ENCODE peak calls at places on chromosomes 6 and 20, in four cellular contexts. G is psoas muscle; I is effector memory CD4-positive, alpha-beta T cell; T is hepatocyte. B is an unnamed sample. For H3K36me3 and H3K27me3, the result is how much of the 10 kb centered on the place peaks cover.

GRCh38 chr20:53865905-53866786 is 204.2 kb downstream of the BCAS1 start:
- DNase-seq in G (no peak), I (no peak), T (peak), B (no peak)

GRCh38 chr20:62918137-62918536 is 8.2 kb downstream of the DIDO1 start:
- DNase-seq in I (no peak), T (no peak), G (no peak), B (no peak)

GRCh38 chr20:46111028-46111835 is 6.9 kb upstream of the CD40 start:
- DNase-seq in G (no peak), T (no peak), I (no peak), B (no peak)

GRCh38 chr6:160249687-160250086 is 8.9 kb downstream of the SLC22A2 start:
- DNase-seq in G (no peak), I (no peak), T (no peak), B (no peak)

GRCh38 chr6:144211160-144211559 is 60.8 kb downstream of the STX11 start:
- DNase-seq in I (no peak), G (no peak), T (no peak), B (no peak)

GRCh38 chr20:61436674-61437279 is 184.7 kb downstream of the CDH4 start:
- DNase-seq in I (no peak), G (no peak), T (no peak), B (peak)

GRCh38 chr6:137981758-137982157 is 114.7 kb downstream of the TNFAIP3 start:
- DNase-seq in G (no peak), I (no peak), T (no peak), B (no peak)

GRCh38 chr6:34028691-34029360 is 117.1 kb downstream of the GRM4 start:
- DNase-seq in I (no peak), G (no peak), T (no peak), B (no peak)

GRCh38 chr20:62215020-62215990 is 4.8 kb downstream of the HRH3 start:
- DNase-seq in G (no peak), T (no peak), I (no peak), B (no peak)

GRCh38 chr20:35601021-35601973 is 14.3 kb upstream of the SPAG4 start:
- DNase-seq in T (peak), I (peak), G (peak), B (peak)

GRCh38 chr6:107712523-107713213 is 111.4 kb downstream of the SCML4 start:
- DNase-seq in T (peak), G (no peak), I (no peak), B (no peak)

GRCh38 chr6:37651991-37652390 is 45.7 kb downstream of the MDGA1 start:
- DNase-seq in T (no peak), G (no peak), I (no peak), B (no peak)

GRCh38 chr6:128370072-128370471 is 150.3 kb downstream of the PTPRK start:
- DNase-seq in T (no peak), G (no peak), I (no peak), B (no peak)

GRCh38 chr20:19378057-19378456 is 165.6 kb downstream of the SLC24A3 start:
- DNase-seq in I (no peak), G (no peak), T (no peak), B (no peak)

GRCh38 chr6:19472168-19472567 is 365.0 kb upstream of the ID4 start:
- DNase-seq in G (no peak), I (no peak), T (peak), B (no peak)

GRCh38 chr20:51811040-51811351 is 8.7 kb upstream of the SALL4 start:
- DNase-seq in T (peak), I (no peak), G (no peak), B (no peak)

GRCh38 chr6:100203391-100203790 is 209.4 kb upstream of the MCHR2 start:
- DNase-seq in G (no peak), I (no peak), T (peak), B (no peak)

DNA sequence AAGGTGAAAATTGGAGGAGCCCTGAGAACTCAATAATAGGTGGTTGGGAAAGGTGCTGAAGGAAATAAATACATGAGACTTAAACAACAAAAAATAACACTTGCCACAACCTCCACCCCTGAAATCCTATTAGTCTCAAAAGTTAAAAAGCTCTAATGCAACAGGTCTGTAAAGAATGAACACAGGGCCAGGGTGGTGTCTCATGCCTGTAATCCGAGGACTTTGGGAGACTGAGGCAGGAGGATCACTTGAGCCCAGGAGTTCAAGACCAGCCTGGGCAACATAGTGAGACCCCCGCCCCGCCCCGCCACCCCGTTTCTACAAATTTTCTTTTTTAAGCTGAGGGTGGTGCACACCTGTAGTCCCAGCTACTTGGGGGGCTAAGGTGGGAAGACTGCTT is 1.1 kb upstream of the ZKSCAN8 start:
- DNase-seq in G (no peak), I (no peak), T (no peak), B (no peak)
- H3K4me3 ChIP-seq in G (no peak), I (no peak), T (no peak), B (no peak)

GRCh38 chr6:82915666-82916065 is 150.0 kb downstream of the UBE3D start:
- DNase-seq in G (no peak), I (no peak), T (no peak), B (no peak)
- H3K36me3 ChIP-seq in G (under half), I (under half), T (under half), B (under half)

GRCh38 chr6:72619883-72620696 is 1.8 kb upstream of the KCNQ5 start:
- DNase-seq in G (peak), T (peak), I (peak), B (peak)

GRCh38 chr6:72622094-72622540 is 253 bp downstream of the KCNQ5 start:
- DNase-seq in I (no peak), G (peak), T (peak), B (peak)

GRCh38 chr6:72623808-72624207 is 1.9 kb downstream of the KCNQ5 start:
- DNase-seq in G (no peak), T (no peak), I (no peak), B (no peak)

GRCh38 chr6:72620866-72621242 is 1.0 kb upstream of the KCNQ5 start:
- DNase-seq in T (no peak), G (peak), I (no peak), B (peak)

DNA sequence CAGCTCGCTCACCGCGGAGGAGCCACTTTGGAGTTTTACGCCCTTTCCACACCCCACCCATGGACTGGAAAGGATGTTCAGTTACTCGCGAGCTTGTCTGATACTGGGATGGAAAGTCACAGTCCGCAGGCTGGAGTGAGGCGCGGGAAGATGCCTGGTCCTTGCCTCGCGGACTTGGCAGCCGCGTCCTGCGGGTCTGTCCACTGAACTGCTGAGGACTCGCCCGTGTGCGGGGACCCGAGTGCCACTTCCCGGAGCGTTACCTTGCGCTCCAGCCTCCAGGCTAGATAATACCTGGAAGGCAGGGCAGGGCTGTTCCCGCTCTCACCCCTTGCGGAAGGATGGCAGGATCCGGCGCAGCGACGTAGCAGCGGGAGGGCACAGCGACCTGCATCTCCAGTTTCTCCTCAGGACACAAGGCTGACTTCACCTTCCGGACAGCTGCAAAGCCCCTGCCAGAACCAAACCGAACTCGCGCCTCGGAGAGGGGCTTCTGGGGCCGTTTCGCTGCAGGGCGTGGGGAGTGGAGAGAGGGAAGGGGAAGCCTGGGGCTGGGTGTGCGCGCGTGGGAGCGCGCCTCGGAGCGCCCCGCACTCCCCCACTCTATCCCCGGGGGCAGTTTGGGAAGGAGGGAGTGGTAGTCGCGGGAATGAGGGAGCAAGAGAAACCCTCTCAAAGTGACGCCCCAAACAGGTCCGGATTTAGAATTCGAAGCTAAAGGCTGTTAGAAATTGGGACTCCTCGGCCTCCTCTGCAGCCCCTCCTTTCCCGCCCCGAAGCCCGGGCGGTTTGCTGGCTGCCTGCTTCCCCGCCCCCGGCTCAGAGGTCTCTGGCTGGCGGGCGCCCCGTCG is at the start of gene KCNQ5:
- DNase-seq in I (no peak), G (peak), T (peak), B (peak)
- H3K27me3 ChIP-seq in I (under half), G (under half), T (half or more), B (half or more)

GRCh38 chr6:159065091-159065490 is 20.3 kb upstream of the TAGAP start:
- DNase-seq in I (no peak), T (no peak), G (no peak), B (no peak)

GRCh38 chr6:159066479-159066878 is 21.7 kb upstream of the TAGAP start:
- DNase-seq in G (no peak), I (no peak), T (no peak), B (no peak)

GRCh38 chr6:159063549-159063948 is 18.8 kb upstream of the TAGAP start:
- DNase-seq in G (no peak), I (no peak), T (no peak), B (no peak)

GRCh38 chr6:159067334-159067733 is 22.5 kb upstream of the TAGAP start:
- DNase-seq in T (no peak), G (no peak), I (no peak), B (no peak)

GRCh38 chr6:159065751-159066329 is 21.0 kb upstream of the TAGAP start:
- DNase-seq in I (no peak), T (no peak), G (no peak), B (no peak)
- H3K4me3 ChIP-seq in I (no peak), T (no peak), G (no peak), B (no peak)

DNA sequence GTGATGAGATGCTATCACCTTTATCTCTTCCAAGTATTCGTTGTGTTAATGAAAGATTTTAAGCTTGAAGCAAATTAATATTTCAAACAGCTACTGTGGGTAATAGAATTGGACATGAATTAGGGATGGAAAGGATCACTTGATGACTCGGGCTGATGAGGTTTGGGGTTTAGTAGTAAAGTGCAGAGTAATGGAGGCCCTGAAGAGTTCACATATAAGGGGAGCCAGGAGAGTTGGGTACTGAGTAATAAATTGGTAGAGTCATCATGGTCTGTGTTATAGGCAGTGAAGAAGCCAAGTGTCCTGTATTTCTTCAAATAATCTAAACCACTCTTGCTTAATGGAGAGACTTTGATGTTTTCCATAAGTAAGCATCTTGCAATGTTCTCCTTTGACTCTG is 57.5 kb downstream of the L3MBTL3 start:
- DNase-seq in G (no peak), T (no peak), I (no peak), B (no peak)
- H3K36me3 ChIP-seq in G (under half), T (under half), I (under half), B (under half)

DNA sequence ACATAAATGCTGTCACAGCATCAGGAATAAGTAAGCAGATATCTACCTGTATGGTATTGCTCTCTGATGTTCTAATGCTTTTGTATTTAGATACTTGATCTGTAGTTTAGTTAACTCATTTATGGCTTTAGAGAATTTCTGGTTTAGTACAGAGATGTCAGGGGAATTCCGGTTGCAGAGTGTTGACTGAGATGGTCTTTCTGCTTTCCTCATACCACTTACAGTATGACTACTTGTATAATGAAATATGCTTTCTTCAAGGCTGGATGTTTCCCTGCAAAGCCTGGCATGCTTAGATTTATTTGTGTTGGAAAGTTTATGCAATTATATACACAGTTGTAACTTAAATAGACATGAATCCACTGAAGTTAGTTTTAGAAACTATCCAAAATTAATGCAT is 278.4 kb downstream of the CDH26 start:
- DNase-seq in G (no peak), T (no peak), I (no peak), B (no peak)
- H3K27me3 ChIP-seq in G (under half), T (under half), I (under half), B (under half)

GRCh38 chr6:42071881-42072583 is 21.7 kb downstream of the TAF8 start:
- DNase-seq in I (no peak), T (no peak), G (peak), B (no peak)
- H3K4me3 ChIP-seq in I (no peak), T (no peak), G (no peak), B (no peak)

GRCh38 chr6:150303256-150303655 is 65.6 kb upstream of the IYD start:
- DNase-seq in G (no peak), T (no peak), I (no peak), B (no peak)
- H3K36me3 ChIP-seq in G (under half), T (under half), I (under half), B (under half)